ENCODE peak calls at places on chromosomes 13 and 19, in four cellular contexts. D is ecto neural progenitor cell, O is NCI-H1092 treated with DMSO at 0.1 percent for 48 hours, X is cardiac muscle cell. J is an unnamed sample.

GRCh38 chr13:41352935-41353801 is 42.1 kb downstream of the NAA16 start:
- DNase-seq in D (no peak), O (peak), X (peak), J (peak)

GRCh38 chr13:94122300-94122699 is 357.2 kb downstream of the DCT start:
- DNase-seq in D (no peak), O (no peak), X (no peak), J (no peak)

GRCh38 chr13:98740131-98740530 is 12.3 kb downstream of the SLC15A1 start:
- DNase-seq in D (no peak), O (no peak), X (no peak), J (no peak)

GRCh38 chr19:23698711-23699520 is 11.9 kb upstream of the ZNF675 start:
- DNase-seq in D (no peak), O (no peak), X (no peak), J (no peak)

GRCh38 chr19:9906475-9907087 is 29.7 kb downstream of the OLFM2 start:
- DNase-seq in D (no peak), O (no peak), X (peak), J (no peak)

GRCh38 chr13:24217601-24218281 is 57.2 kb downstream of the SPATA13 start:
- DNase-seq in D (no peak), O (no peak), X (peak), J (peak)

GRCh38 chr19:23802290-23802689 is 43.6 kb upstream of the ZNF681 start:
- DNase-seq in D (no peak), O (no peak), X (no peak), J (no peak)

GRCh38 chr19:14078406-14078805 is 5.8 kb downstream of the MISP3 start:
- DNase-seq in D (no peak), O (no peak), X (no peak), J (no peak)

GRCh38 chr19:1767464-1767933 is 14.2 kb downstream of the ONECUT3 start:
- DNase-seq in D (peak), O (no peak), X (peak), J (no peak)

GRCh38 chr13:29849731-29850212 is 645 bp downstream of the UBL3 start:
- DNase-seq in D (peak), O (peak), X (peak), J (peak)

GRCh38 chr13:97076898-97077297 is 82.6 kb upstream of the OXGR1 start:
- DNase-seq in D (no peak), O (no peak), X (peak), J (no peak)

GRCh38 chr19:54158812-54159351 is 639 bp downstream of the LENG1 start:
- DNase-seq in D (no peak), O (no peak), X (peak), J (no peak)

GRCh38 chr19:32570081-32570785 is 10.8 kb upstream of the PDCD5 start:
- DNase-seq in D (peak), O (peak), X (peak), J (peak)

GRCh38 chr19:13461536-13461935 is 44.7 kb downstream of the CACNA1A start:
- DNase-seq in D (no peak), O (no peak), X (no peak), J (peak)

GRCh38 chr13:106117035-106117434 is 418.4 kb downstream of the EFNB2 start:
- DNase-seq in D (no peak), O (no peak), X (peak), J (no peak)

GRCh38 chr13:40026174-40026585 is 370.7 kb downstream of the COG6 start:
- DNase-seq in D (no peak), O (no peak), X (peak), J (no peak)

GRCh38 chr19:43934055-43934984 is 762 bp downstream of the ZNF45 start:
- DNase-seq in D (no peak), O (no peak), X (peak), J (no peak)